ENCODE peak calls at places on chromosome X, in ten cellular contexts. G, C, M, R, A, E, B, L, J and Z are unnamed samples.
A peak's percentile ranks its signal among the peaks of the same experiment; 100 is the strongest.

GRCh38 chrX:18206657-18207056 is 14.0 kb downstream of the BEND2 start:
- DNase-seq in G (no peak), C (no peak), M (no peak), R (no peak), A (no peak), E (no peak), B (no peak), L (no peak), J (no peak), Z (no peak)

GRCh38 chrX:8632949-8633348 is 99.0 kb downstream of the ANOS1 start:
- DNase-seq in G (no peak), C (no peak), M (no peak), R (peak; percentile 17), A (no peak), E (no peak), B (no peak), L (no peak), J (no peak), Z (peak; percentile 19)

GRCh38 chrX:72105436-72105835 is 26.3 kb downstream of the RTL5 start:
- DNase-seq in G (no peak), C (no peak), M (no peak), R (no peak), A (no peak), E (no peak), B (no peak), L (no peak), J (peak; percentile 56), Z (no peak)

GRCh38 chrX:104310084-104310483 is 55.4 kb upstream of the ESX1 start:
- DNase-seq in G (no peak), C (no peak), M (no peak), R (no peak), A (no peak), E (peak; percentile 18), B (no peak), L (peak; percentile 39), J (no peak), Z (no peak)

GRCh38 chrX:129790146-129790545 is 10.4 kb downstream of the SASH3 start:
- DNase-seq in G (no peak), C (no peak), M (peak; percentile 8), R (no peak), A (no peak), E (no peak), B (no peak), L (no peak), J (no peak), Z (no peak)

GRCh38 chrX:24097741-24098140 is 43.0 kb downstream of the EIF2S3 start:
- DNase-seq in G (no peak), C (no peak), M (no peak), R (no peak), A (no peak), E (no peak), B (no peak), L (no peak), J (no peak), Z (no peak)

GRCh38 chrX:53718073-53718472 is 31.6 kb upstream of the HUWE1 start:
- DNase-seq in G (no peak), C (no peak), M (no peak), R (no peak), A (no peak), E (no peak), B (no peak), L (no peak), J (no peak), Z (no peak)

GRCh38 chrX:31213941-31214340 is 142.1 kb upstream of the FTHL17 start:
- DNase-seq in G (no peak), C (no peak), M (no peak), R (peak; percentile 27), A (no peak), E (no peak), B (no peak), L (peak; percentile 19), J (no peak), Z (no peak)

GRCh38 chrX:17405225-17405969 is 30.4 kb downstream of the NHS start:
- DNase-seq in G (peak; percentile 1), C (no peak), M (no peak), R (no peak), A (no peak), E (peak; percentile 30), B (no peak), L (no peak), J (no peak), Z (no peak)

GRCh38 chrX:108167211-108167872 is 75.8 kb downstream of the ATG4A start:
- DNase-seq in G (no peak), C (no peak), M (no peak), R (no peak), A (no peak), E (no peak), B (no peak), L (peak; percentile 32), J (no peak), Z (no peak)

GRCh38 chrX:123665197-123665596 is 67.7 kb downstream of the THOC2 start:
- DNase-seq in G (no peak), C (no peak), M (no peak), R (no peak), A (no peak), E (peak; percentile 77), B (no peak), L (no peak), J (no peak), Z (no peak)

GRCh38 chrX:13081385-13082285 is 37.2 kb upstream of the FAM9C start:
- DNase-seq in G (no peak), C (no peak), M (no peak), R (no peak), A (no peak), E (no peak), B (no peak), L (no peak), J (peak; percentile 77), Z (no peak)

GRCh38 chrX:48665991-48666390 is 17.6 kb upstream of the WAS start:
- DNase-seq in G (no peak), C (no peak), M (no peak), R (no peak), A (no peak), E (no peak), B (no peak), L (no peak), J (no peak), Z (no peak)

GRCh38 chrX:11423362-11423818 is 130.2 kb downstream of the AMELX start:
- DNase-seq in G (no peak), C (peak; percentile 29), M (no peak), R (no peak), A (no peak), E (no peak), B (peak; percentile 35), L (peak; percentile 15), J (peak; percentile 17), Z (no peak)

GRCh38 chrX:29858714-29859113 is 356.6 kb upstream of the MAGEB2 start:
- DNase-seq in G (no peak), C (no peak), M (no peak), R (no peak), A (no peak), E (no peak), B (no peak), L (no peak), J (no peak), Z (no peak)

GRCh38 chrX:20742106-20742505 is 475.4 kb upstream of the RPS6KA3 start:
- DNase-seq in G (no peak), C (no peak), M (no peak), R (no peak), A (no peak), E (no peak), B (no peak), L (no peak), J (no peak), Z (no peak)

GRCh38 chrX:136162827-136163427 is 15.6 kb downstream of the FHL1 start:
- DNase-seq in G (peak; percentile 13), C (peak; percentile 50), M (peak; percentile 83), R (peak; percentile 71), A (no peak), E (peak; percentile 20), B (peak; percentile 66), L (peak; percentile 59), J (no peak), Z (no peak)

GRCh38 chrX:63930140-63930539 is 145.1 kb upstream of the ARHGEF9 start:
- DNase-seq in G (no peak), C (no peak), M (no peak), R (peak; percentile 61), A (no peak), E (no peak), B (no peak), L (no peak), J (no peak), Z (no peak)
- TF ChIP-seq CTCF in G (no peak), C (no peak), M (no peak), R (peak; percentile 78), A (no peak), E (peak; percentile 65), B (no peak), L (no peak), J (peak; percentile 7), Z (no peak)

GRCh38 chrX:68684291-68684918 is 36.9 kb downstream of the STARD8 start:
- DNase-seq in G (no peak), C (no peak), M (peak; percentile 77), R (no peak), A (no peak), E (no peak), B (peak; percentile 18), L (peak; percentile 60), J (no peak), Z (no peak)
- H3K4me1 ChIP-seq in G (no peaks in the 10 kb centered on the region), C (peaks cover 7% of the 10 kb centered on the region), M (no peaks in the 10 kb centered on the region), R (peaks cover 2% of the 10 kb centered on the region), A (no peaks in the 10 kb centered on the region), E (peaks cover 5% of the 10 kb centered on the region), B (no peaks in the 10 kb centered on the region), L (peaks cover 27% of the 10 kb centered on the region), J (no peaks in the 10 kb centered on the region), Z (no peaks in the 10 kb centered on the region)

GRCh38 chrX:154381271-154381670 is 2.2 kb downstream of the EMD start:
- DNase-seq in G (no peak), C (no peak), M (no peak), R (peak; percentile 79), A (no peak), E (no peak), B (no peak), L (no peak), J (no peak), Z (no peak)

GRCh38 chrX:154380787-154381186 is 1.7 kb downstream of the EMD start:
- DNase-seq in G (no peak), C (no peak), M (no peak), R (no peak), A (no peak), E (no peak), B (no peak), L (no peak), J (no peak), Z (no peak)

GRCh38 chrX:154384284-154384892 is 5.3 kb downstream of the EMD start:
- DNase-seq in G (no peak), C (no peak), M (peak; percentile 64), R (no peak), A (peak; percentile 57), E (no peak), B (no peak), L (no peak), J (no peak), Z (no peak)

GRCh38 chrX:154382483-154383069 is 3.5 kb downstream of the EMD start:
- DNase-seq in G (no peak), C (no peak), M (no peak), R (no peak), A (no peak), E (no peak), B (no peak), L (no peak), J (no peak), Z (no peak)

GRCh38 chrX:154383359-154384283 is 4.5 kb downstream of the EMD start:
- DNase-seq in G (no peak), C (no peak), M (peak; percentile 73), R (no peak), A (peak; percentile 57), E (no peak), B (no peak), L (no peak), J (no peak), Z (no peak)
- TF ChIP-seq POLR2AphosphoS5 in G (no peak), C (no peak), M (no peak), R (no peak), A (no peak), E (peak; percentile 57), B (no peak), L (no peak), J (no peak), Z (no peak)

GRCh38 chrX:63012574-63012973 is 338.6 kb downstream of the SPIN4 start:
- DNase-seq in G (no peak), C (no peak), M (no peak), R (no peak), A (no peak), E (no peak), B (no peak), L (no peak), J (no peak), Z (no peak)
- TF ChIP-seq CTCF in G (no peak), C (no peak), M (no peak), R (no peak), A (no peak), E (peak; percentile 19), B (no peak), L (no peak), J (peak; percentile 36), Z (no peak)